ENCODE peak calls at places on chromosomes 4 and X, in seven cellular contexts. O is GM12878, D is HCT116, F is K562, W is H1, Z is HepG2, M is SK-N-SH. H is an unnamed sample. For H3K4me1, the result is how much of the 10 kb centered on the place peaks cover.

GRCh38 chrX:97374266-97374665 is 490.6 kb downstream of the RPA4 start:
- DNase-seq in O (no peak), D (no peak), F (no peak), W (no peak), Z (no peak), M (no peak), H (no peak)

GRCh38 chr4:73885570-73886230 is 16.5 kb downstream of the CXCL1 start:
- DNase-seq in O (no peak), D (no peak), F (peak), W (no peak), Z (no peak), M (no peak), H (no peak)

GRCh38 chr4:16183604-16184003 is 42.7 kb downstream of the TAPT1 start:
- DNase-seq in O (no peak), D (no peak), F (no peak), W (no peak), Z (no peak), M (no peak), H (no peak)

GRCh38 chr4:43560047-43560446 is 667.5 kb downstream of the GRXCR1 start:
- DNase-seq in O (no peak), D (no peak), F (no peak), W (no peak), Z (no peak), M (no peak), H (no peak)

GRCh38 chrX:46444011-46444410 is 101.2 kb downstream of the ZNF674 start:
- DNase-seq in O (no peak), D (peak), F (peak), W (no peak), Z (peak), M (no peak), H (peak)

GRCh38 chrX:30627818-30628652 is 25.2 kb upstream of the GK start:
- DNase-seq in O (no peak), D (no peak), F (no peak), W (no peak), Z (peak), M (no peak), H (no peak)

GRCh38 chr4:115028682-115029385 is 84.6 kb downstream of the NDST4 start:
- DNase-seq in O (no peak), D (no peak), F (no peak), W (no peak), Z (no peak), M (no peak), H (no peak)

GRCh38 chrX:40065291-40066046 is 32.3 kb downstream of the BCOR start:
- DNase-seq in O (no peak), D (no peak), F (no peak), W (no peak), Z (no peak), M (no peak), H (no peak)

GRCh38 chr4:52684896-52685295 is 25.8 kb upstream of the USP46 start:
- DNase-seq in O (no peak), D (no peak), F (no peak), W (no peak), Z (no peak), M (no peak), H (no peak)

GRCh38 chr4:76305971-76306881 is at the start of gene STBD1:
- DNase-seq in O (no peak), D (peak), F (peak), W (peak), Z (peak), M (peak), H (peak)

GRCh38 chr4:33088713-33089112 is 2368.5 kb downstream of the PCDH7 start:
- DNase-seq in O (no peak), D (no peak), F (no peak), W (no peak), Z (no peak), M (no peak), H (no peak)

GRCh38 chrX:69179380-69179911 is 14.2 kb upstream of the PJA1 start:
- DNase-seq in O (no peak), D (no peak), F (no peak), W (no peak), Z (no peak), M (peak), H (peak)

GRCh38 chrX:14776901-14777300 is 96.0 kb downstream of the FANCB start:
- DNase-seq in O (no peak), D (no peak), F (no peak), W (no peak), Z (no peak), M (no peak), H (no peak)

GRCh38 chrX:283115-283845 is 2.1 kb downstream of the PLCXD1 start:
- DNase-seq in O (peak), D (peak), F (peak), W (peak), Z (no peak), M (peak), H (peak)

GRCh38 chrX:49860867-49861535 is 18.3 kb upstream of the USP27X start:
- DNase-seq in O (no peak), D (no peak), F (peak), W (no peak), Z (no peak), M (no peak), H (no peak)

GRCh38 chrX:8673211-8673610 is 58.7 kb downstream of the ANOS1 start:
- DNase-seq in O (no peak), D (no peak), F (no peak), W (no peak), Z (no peak), M (no peak), H (no peak)

DNA sequence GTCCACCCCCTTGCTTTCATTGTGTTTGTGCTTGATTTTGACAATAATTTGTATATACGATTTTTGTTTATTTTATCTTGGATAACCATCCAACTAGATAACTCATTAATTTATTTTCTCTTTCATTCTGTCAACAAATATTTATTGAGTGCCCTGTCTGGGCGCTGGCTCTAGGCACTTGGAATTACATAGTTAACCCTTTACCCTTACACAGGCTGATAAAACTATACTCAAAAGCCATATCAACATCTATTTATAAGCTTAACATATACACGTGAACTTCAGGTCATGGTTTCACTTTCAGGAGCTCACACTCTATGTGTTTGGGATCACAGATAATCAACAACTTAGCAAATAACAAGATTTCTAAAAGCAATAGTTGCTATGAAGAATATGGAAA is 226.3 kb upstream of the PPARGC1A start:
- DNase-seq in O (no peak), D (no peak), F (no peak), W (no peak), Z (no peak), M (no peak), H (no peak)
- H3K4me1 ChIP-seq in O (under half), D (under half), F (under half), W (under half), Z (under half), M (under half), H (under half)

GRCh38 chr4:65344278-65344825 is 325.9 kb downstream of the EPHA5 start:
- DNase-seq in O (no peak), D (no peak), F (no peak), W (no peak), Z (no peak), M (no peak), H (no peak)
- H3K4me3 ChIP-seq in O (no peak), D (no peak), F (no peak), W (no peak), Z (no peak), M (no peak), H (no peak)

DNA sequence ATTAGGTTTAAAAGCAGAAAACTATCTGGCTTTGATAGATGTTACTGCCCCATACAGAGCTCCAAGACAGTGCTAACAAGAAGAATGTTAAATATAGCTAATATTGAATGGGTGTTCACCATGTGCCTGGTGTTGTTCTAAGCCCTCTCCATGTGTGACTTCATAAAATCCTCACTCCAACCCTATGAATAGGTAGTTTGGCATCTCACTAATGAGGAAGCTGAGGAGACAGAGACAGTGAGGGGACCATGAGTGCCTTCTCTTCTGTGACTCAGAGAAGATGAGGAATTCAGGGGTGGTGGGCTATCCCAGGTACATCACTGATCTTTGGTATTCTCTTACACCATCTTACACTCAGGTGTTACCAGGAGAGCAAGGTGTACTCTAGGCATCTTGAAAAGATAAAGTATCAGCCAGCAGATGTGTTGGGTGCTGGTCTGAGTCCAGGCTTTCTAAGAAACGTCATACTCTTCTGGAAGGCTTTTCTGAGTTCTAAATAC is 6.1 kb downstream of the PPP1R2C start:
- DNase-seq in O (no peak), D (no peak), F (no peak), W (no peak), Z (no peak), M (no peak), H (no peak)
- TF ChIP-seq YY1 in O (no peak), D (no peak), F (no peak), W (no peak), Z (no peak), M (no peak), H (no peak)

GRCh38 chrX:20267599-20267923 is 852 bp upstream of the RPS6KA3 start:
- DNase-seq in O (no peak), D (no peak), F (no peak), W (no peak), Z (no peak), M (no peak), H (no peak)

GRCh38 chrX:20265221-20265725 is 1.4 kb downstream of the RPS6KA3 start:
- DNase-seq in O (no peak), D (peak), F (peak), W (no peak), Z (peak), M (peak), H (no peak)

GRCh38 chrX:20266810-20267598 is at the start of gene RPS6KA3:
- DNase-seq in O (peak), D (peak), F (peak), W (peak), Z (peak), M (peak), H (peak)

GRCh38 chrX:20267924-20268701 is 1.4 kb upstream of the RPS6KA3 start:
- DNase-seq in O (no peak), D (no peak), F (peak), W (no peak), Z (no peak), M (peak), H (no peak)

GRCh38 chrX:20265726-20266681 is 705 bp downstream of the RPS6KA3 start:
- DNase-seq in O (no peak), D (no peak), F (peak), W (no peak), Z (no peak), M (peak), H (no peak)
- H3K4me1 ChIP-seq in O (under half), D (under half), F (under half), W (under half), Z (under half), M (under half), H (under half)

GRCh38 chrX:37353646-37354045 is 4.5 kb downstream of the PRRG1 start:
- DNase-seq in O (no peak), D (no peak), F (no peak), W (no peak), Z (no peak), M (no peak), H (no peak)
- H3K4me3 ChIP-seq in O (no peak), D (no peak), F (no peak), W (no peak), Z (no peak), M (no peak), H (no peak)

GRCh38 chrX:38233891-38234807 is 13.5 kb upstream of the SRPX start:
- DNase-seq in O (no peak), D (no peak), F (no peak), W (no peak), Z (no peak), M (no peak), H (no peak)
- TF ChIP-seq YY1 in O (no peak), D (no peak), F (no peak), W (no peak), Z (no peak), M (no peak), H (no peak)

H was measured in NT2/D1.